ENCODE peak calls at places on chromosome 19, in five cellular contexts. S, B, F, G and D are unnamed samples.

GRCh38 chr19:1243768-1244692 is 2.5 kb downstream of the ATP5F1D start:
- DNase-seq in S (peak), B (peak), F (peak), G (peak), D (peak)

GRCh38 chr19:16676101-16676798 is 15.3 kb downstream of the TMEM38A start:
- DNase-seq in S (no peak), B (peak), F (no peak), G (no peak), D (no peak)

GRCh38 chr19:30908262-30908771 is 440.9 kb downstream of the TSHZ3 start:
- DNase-seq in S (no peak), B (no peak), F (no peak), G (no peak), D (no peak)

GRCh38 chr19:56105090-56105701 is 15.9 kb downstream of the ZNF787 start:
- DNase-seq in S (peak), B (peak), F (peak), G (peak), D (peak)

GRCh38 chr19:18913466-18913865 is 5.7 kb downstream of the COPE start:
- DNase-seq in S (no peak), B (no peak), F (no peak), G (no peak), D (no peak)

GRCh38 chr19:10747271-10747670 is 29.4 kb downstream of the DNM2 start:
- DNase-seq in S (no peak), B (no peak), F (peak), G (no peak), D (no peak)

GRCh38 chr19:46717034-46717715 is at the start of gene PRKD2:
- DNase-seq in S (peak), B (peak), F (peak), G (peak), D (peak)

GRCh38 chr19:6536138-6536671 is 5.4 kb downstream of the TNFSF9 start:
- DNase-seq in S (no peak), B (no peak), F (peak), G (no peak), D (no peak)

GRCh38 chr19:33828266-33829075 is 31.8 kb downstream of the KCTD15 start:
- DNase-seq in S (no peak), B (no peak), F (no peak), G (no peak), D (peak)

GRCh38 chr19:31351212-31352193 is 2.3 kb upstream of the TSHZ3 start:
- DNase-seq in S (peak), B (no peak), F (no peak), G (no peak), D (no peak)

GRCh38 chr19:23409392-23410048 is 14.2 kb upstream of the ZNF91 start:
- DNase-seq in S (no peak), B (no peak), F (peak), G (no peak), D (no peak)

GRCh38 chr19:6503407-6504201 is 1.5 kb upstream of the TUBB4A start:
- DNase-seq in S (no peak), B (no peak), F (no peak), G (no peak), D (no peak)

GRCh38 chr19:3346677-3347353 is 19.6 kb upstream of the NFIC start:
- DNase-seq in S (no peak), B (peak), F (peak), G (peak), D (peak)

GRCh38 chr19:50190439-50190891 is 13.0 kb upstream of the MYH14 start:
- DNase-seq in S (no peak), B (no peak), F (no peak), G (no peak), D (no peak)

GRCh38 chr19:50184196-50184595 is 19.2 kb upstream of the MYH14 start:
- DNase-seq in S (no peak), B (no peak), F (no peak), G (no peak), D (no peak)

GRCh38 chr19:50189326-50189725 is 14.1 kb upstream of the MYH14 start:
- DNase-seq in S (no peak), B (no peak), F (no peak), G (no peak), D (no peak)

GRCh38 chr19:50191270-50191669 is 12.2 kb upstream of the MYH14 start:
- DNase-seq in S (no peak), B (no peak), F (no peak), G (no peak), D (no peak)

DNA sequence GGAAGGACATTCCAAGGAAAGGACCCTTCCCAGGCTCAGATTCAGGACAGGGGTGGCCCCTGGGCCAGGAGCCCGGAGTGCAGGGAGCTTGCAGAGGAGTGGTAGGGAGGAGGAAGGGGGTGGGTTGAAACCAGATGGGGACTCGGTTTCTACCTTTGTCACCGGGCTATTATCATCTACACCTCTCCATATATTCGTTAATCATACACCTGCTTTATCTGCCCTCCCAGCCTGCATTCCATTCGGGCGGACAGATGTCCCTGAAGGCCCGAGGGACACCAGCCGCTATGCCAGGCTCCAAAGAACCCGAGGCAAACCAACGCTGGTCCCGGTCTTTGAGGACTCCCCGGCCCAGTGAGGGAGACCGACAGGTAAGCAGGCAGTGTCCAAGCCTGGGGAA is 15.5 kb upstream of the MYH14 start:
- DNase-seq in S (no peak), B (no peak), F (no peak), G (no peak), D (no peak)
- H3K27ac ChIP-seq in S (no peak), B (no peak), F (no peak), G (no peak), D (no peak)

DNA sequence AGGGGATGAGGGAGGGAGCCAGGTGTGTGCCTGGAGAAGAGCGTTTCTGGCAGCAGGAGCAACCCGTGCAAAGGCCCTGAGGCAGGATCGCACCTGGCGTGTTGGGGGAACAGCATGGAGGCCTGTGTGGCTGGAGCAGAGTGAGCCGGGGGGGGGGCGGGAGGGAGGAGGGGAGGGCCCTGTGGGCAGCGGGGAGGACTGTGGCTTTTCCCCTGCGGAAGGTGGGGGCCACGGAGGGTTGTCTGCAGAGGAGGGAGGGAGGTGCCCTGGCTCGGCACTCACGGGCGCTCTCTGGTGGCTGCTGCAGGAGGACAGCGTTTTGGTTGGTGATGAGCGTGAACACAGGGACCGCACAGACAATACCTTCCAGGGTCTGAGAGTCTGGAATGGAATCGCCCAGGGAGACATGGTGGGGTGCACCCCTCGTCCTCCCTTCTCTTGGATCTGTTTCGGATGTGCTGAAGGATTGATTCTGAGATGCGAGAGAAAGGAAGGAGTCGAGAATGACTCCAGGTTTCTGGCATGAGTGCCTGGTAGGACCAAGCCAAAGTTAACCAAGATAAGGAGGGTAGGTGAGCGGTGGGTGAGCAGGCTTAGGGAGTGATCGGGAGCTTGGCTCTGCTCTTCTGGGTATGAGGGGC is 6.5 kb downstream of the RAB11B start:
- DNase-seq in S (peak), B (peak), F (peak), G (no peak), D (no peak)
- H3K27ac ChIP-seq in S (no peak), B (no peak), F (peak), G (no peak), D (peak)

DNA sequence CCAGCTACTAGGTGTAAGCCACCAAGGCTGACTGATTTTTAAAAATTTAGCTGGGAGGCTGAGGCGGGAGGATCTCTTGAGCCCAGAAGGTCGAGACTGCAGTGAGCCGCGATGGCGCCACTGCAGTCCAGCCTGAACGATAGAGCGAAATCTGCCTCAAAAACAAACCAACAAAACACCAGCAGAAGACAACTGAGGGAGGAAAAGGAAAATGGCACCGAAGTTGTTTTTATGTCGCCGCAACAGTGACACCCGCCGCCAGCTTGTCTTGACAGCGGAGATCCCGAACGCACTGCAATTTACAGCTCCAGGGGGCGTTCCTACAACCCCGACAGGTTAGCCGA is 298 bp upstream of the FAM98C start:
- DNase-seq in S (no peak), B (no peak), F (no peak), G (no peak), D (no peak)
- H3K27ac ChIP-seq in S (no peak), B (no peak), F (peak), G (no peak), D (no peak)

GRCh38 chr19:12997225-12997966 is 2.1 kb downstream of the NFIX start:
- DNase-seq in S (no peak), B (no peak), F (no peak), G (no peak), D (no peak)
- H3K27ac ChIP-seq in S (peak), B (no peak), F (peak), G (peak), D (peak)